ENCODE peak calls at places on chromosome 12, in five cellular contexts. R is hippocampal formation; V is IMR-90; P is iPS-NIHi11; H is stimulated activated naive B cell treated with anti-CD40 and anti-IgM and Interleukin-4, amounts not matched to agents 10 μg/mL and 1 μg/mL and 100 μg/mL, for 72 hours. D is an unnamed sample.
A peak's percentile ranks its signal among the peaks of the same experiment; 100 is the strongest.

GRCh38 chr12:76790564-76791552 is 26.9 kb downstream of the ZDHHC17 start:
- DNase-seq in R (no peak), V (peak; percentile 37), P (peak; percentile 17), H (no peak), D (no peak)

GRCh38 chr12:112126000-112126431 is 656 bp downstream of the TRAFD1 start:
- DNase-seq in R (no peak), V (no peak), P (peak; percentile 19), H (no peak), D (no peak)

GRCh38 chr12:123152823-123153222 is 1.9 kb upstream of the PITPNM2 start:
- DNase-seq in R (no peak), V (no peak), P (no peak), H (no peak), D (no peak)

GRCh38 chr12:94174576-94174975 is 26.2 kb downstream of the PLXNC1 start:
- DNase-seq in R (no peak), V (no peak), P (no peak), H (peak; percentile 28), D (no peak)

GRCh38 chr12:12474931-12475485 is 87.7 kb downstream of the DUSP16 start:
- DNase-seq in R (no peak), V (peak; percentile 43), P (no peak), H (no peak), D (no peak)

GRCh38 chr12:128961308-128961923 is 108.1 kb downstream of the GLT1D1 start:
- DNase-seq in R (no peak), V (no peak), P (no peak), H (no peak), D (no peak)

GRCh38 chr12:41619705-41620104 is 431.6 kb downstream of the PDZRN4 start:
- DNase-seq in R (no peak), V (no peak), P (no peak), H (no peak), D (no peak)

GRCh38 chr12:116591608-116592115 is 32.5 kb downstream of the MAP1LC3B2 start:
- DNase-seq in R (no peak), V (peak; percentile 76), P (no peak), H (no peak), D (no peak)

GRCh38 chr12:127162902-127163301 is 1104.1 kb upstream of the TMEM132C start:
- DNase-seq in R (no peak), V (peak; percentile 53), P (no peak), H (no peak), D (no peak)

D was measured in occipital lobe.